ENCODE peak calls at places on chromosomes 13 and 19, in four cellular contexts. O is Panc1, J is endothelial cell of umbilical vein, K is HCT116. R is an unnamed sample. For H3K4me1, the result is how much of the 10 kb centered on the place peaks cover.

GRCh38 chr19:14149509-14149994 is 13.2 kb upstream of the ASF1B start:
- DNase-seq in O (no peak), J (peak), K (no peak), R (no peak)

GRCh38 chr19:4539697-4540581 is at the start of gene LRG1:
- DNase-seq in O (no peak), J (peak), K (no peak), R (no peak)

GRCh38 chr13:65653548-65654078 is 1576.5 kb downstream of the PCDH9 start:
- DNase-seq in O (no peak), J (no peak), K (no peak), R (no peak)

GRCh38 chr13:97978661-97979450 is 25.4 kb downstream of the IPO5 start:
- DNase-seq in O (no peak), J (peak), K (no peak), R (no peak)

GRCh38 chr19:50666346-50667176 is 17.3 kb downstream of the C19orf81 start:
- DNase-seq in O (no peak), J (no peak), K (no peak), R (no peak)

GRCh38 chr19:11379857-11380350 is 4.2 kb downstream of the EPOR start:
- DNase-seq in O (no peak), J (no peak), K (no peak), R (no peak)

GRCh38 chr13:111912453-111912866 is 154.5 kb upstream of the SOX1 start:
- DNase-seq in O (no peak), J (no peak), K (no peak), R (peak)

GRCh38 chr13:112821340-112822055 is 131.7 kb downstream of the ATP11A start:
- DNase-seq in O (no peak), J (no peak), K (no peak), R (peak)

GRCh38 chr19:17479325-17479791 is 9.0 kb downstream of the SLC27A1 start:
- DNase-seq in O (no peak), J (no peak), K (no peak), R (no peak)

GRCh38 chr13:85619321-85619720 is 179.9 kb downstream of the SLITRK6 start:
- DNase-seq in O (no peak), J (no peak), K (no peak), R (no peak)

GRCh38 chr19:15836345-15836594 is 20.8 kb upstream of the OR10H1 start:
- DNase-seq in O (no peak), J (peak), K (no peak), R (no peak)

GRCh38 chr13:20819715-20820114 is 46.0 kb upstream of the EEF1AKMT1 start:
- DNase-seq in O (no peak), J (no peak), K (no peak), R (no peak)

GRCh38 chr19:55657004-55657747 is 2.3 kb downstream of the U2AF2 start:
- DNase-seq in O (no peak), J (no peak), K (no peak), R (no peak)

GRCh38 chr19:3808420-3809143 is 22.4 kb upstream of the MATK start:
- DNase-seq in O (no peak), J (no peak), K (no peak), R (no peak)

GRCh38 chr13:22000191-22000590 is 329.3 kb downstream of the FGF9 start:
- DNase-seq in O (no peak), J (no peak), K (no peak), R (no peak)

GRCh38 chr19:8396563-8397203 is 6.5 kb downstream of the RAB11B start:
- DNase-seq in O (peak), J (peak), K (no peak), R (no peak)

GRCh38 chr13:29925457-29925856 is 75.0 kb upstream of the UBL3 start:
- DNase-seq in O (no peak), J (peak), K (no peak), R (peak)

GRCh38 chr19:3233831-3234230 is 9.4 kb downstream of the CELF5 start:
- DNase-seq in O (no peak), J (no peak), K (no peak), R (no peak)

GRCh38 chr13:62407871-62408270 is 992.2 kb upstream of the PCDH20 start:
- DNase-seq in O (no peak), J (no peak), K (no peak), R (no peak)

GRCh38 chr13:101649490-101650126 is 197.1 kb downstream of the ITGBL1 start:
- DNase-seq in O (no peak), J (no peak), K (no peak), R (no peak)

GRCh38 chr13:42746846-42747245 is 34.5 kb upstream of the FAM216B start:
- DNase-seq in O (no peak), J (no peak), K (no peak), R (no peak)

GRCh38 chr13:44989941-44990340 is 603 bp downstream of the GPALPP1 start:
- DNase-seq in O (no peak), J (no peak), K (no peak), R (no peak)

GRCh38 chr19:35797663-35798062 is 15.0 kb downstream of the PRODH2 start:
- DNase-seq in O (no peak), J (no peak), K (no peak), R (peak)

GRCh38 chr13:32734511-32734910 is 148.3 kb downstream of the PDS5B start:
- DNase-seq in O (no peak), J (peak), K (no peak), R (no peak)

GRCh38 chr13:45737571-45738002 is 35.5 kb downstream of the CBY2 start:
- DNase-seq in O (no peak), J (no peak), K (peak), R (no peak)

GRCh38 chr13:72565893-72566292 is 161.5 kb downstream of the MZT1 start:
- DNase-seq in O (no peak), J (peak), K (peak), R (no peak)

GRCh38 chr19:8489591-8490394 is 12.6 kb downstream of the PRAM1 start:
- DNase-seq in O (no peak), J (no peak), K (no peak), R (no peak)

GRCh38 chr13:43057653-43058317 is 34.4 kb downstream of the DNAJC15 start:
- DNase-seq in O (no peak), J (peak), K (peak), R (no peak)

GRCh38 chr13:113962386-113962785 is 11.5 kb downstream of the C13orf46 start:
- DNase-seq in O (no peak), J (no peak), K (no peak), R (no peak)
- TF ChIP-seq POLR2AphosphoS5 in O (no peak), J (no peak), K (no peak), R (no peak)

GRCh38 chr13:41018583-41018909 is 570 bp downstream of the ELF1 start:
- DNase-seq in O (no peak), J (no peak), K (no peak), R (no peak)

GRCh38 chr13:41017744-41018582 is 1.2 kb downstream of the ELF1 start:
- DNase-seq in O (no peak), J (peak), K (no peak), R (no peak)

GRCh38 chr13:41013834-41014233 is 5.3 kb downstream of the ELF1 start:
- DNase-seq in O (no peak), J (no peak), K (no peak), R (no peak)

GRCh38 chr13:41017153-41017552 is 2.0 kb downstream of the ELF1 start:
- DNase-seq in O (no peak), J (peak), K (no peak), R (no peak)

GRCh38 chr13:41015920-41016319 is 3.2 kb downstream of the ELF1 start:
- DNase-seq in O (no peak), J (no peak), K (no peak), R (no peak)
- H3K4me1 ChIP-seq in O (under half), J (under half), K (under half), R (half or more)

DNA sequence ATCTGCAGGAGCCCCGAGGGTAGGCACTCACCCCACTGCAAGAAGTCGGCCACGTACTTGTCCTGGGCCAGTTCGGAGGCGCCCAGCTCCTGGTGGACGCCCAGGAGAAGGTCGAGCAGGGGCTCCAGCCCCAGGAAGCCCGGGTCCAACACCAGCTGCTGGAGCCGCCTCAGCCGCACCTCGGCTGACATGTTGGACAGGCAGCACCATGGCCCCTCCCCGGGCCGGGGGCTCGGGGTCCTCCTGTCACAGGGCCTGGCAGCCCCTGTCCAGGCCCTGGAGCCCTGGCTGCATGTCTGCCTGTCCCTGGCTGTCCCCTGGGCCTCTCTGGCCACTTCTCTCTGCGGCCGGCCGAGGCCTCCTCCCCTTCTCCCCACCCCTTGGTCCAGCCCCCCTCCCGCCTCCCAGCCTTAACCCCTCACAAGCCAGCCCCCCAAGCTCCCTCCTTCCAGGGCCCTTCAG is at the start of gene DMPK:
- DNase-seq in O (no peak), J (no peak), K (no peak), R (no peak)
- TF ChIP-seq POLR2AphosphoS5 in O (peak), J (no peak), K (peak), R (no peak)

DNA sequence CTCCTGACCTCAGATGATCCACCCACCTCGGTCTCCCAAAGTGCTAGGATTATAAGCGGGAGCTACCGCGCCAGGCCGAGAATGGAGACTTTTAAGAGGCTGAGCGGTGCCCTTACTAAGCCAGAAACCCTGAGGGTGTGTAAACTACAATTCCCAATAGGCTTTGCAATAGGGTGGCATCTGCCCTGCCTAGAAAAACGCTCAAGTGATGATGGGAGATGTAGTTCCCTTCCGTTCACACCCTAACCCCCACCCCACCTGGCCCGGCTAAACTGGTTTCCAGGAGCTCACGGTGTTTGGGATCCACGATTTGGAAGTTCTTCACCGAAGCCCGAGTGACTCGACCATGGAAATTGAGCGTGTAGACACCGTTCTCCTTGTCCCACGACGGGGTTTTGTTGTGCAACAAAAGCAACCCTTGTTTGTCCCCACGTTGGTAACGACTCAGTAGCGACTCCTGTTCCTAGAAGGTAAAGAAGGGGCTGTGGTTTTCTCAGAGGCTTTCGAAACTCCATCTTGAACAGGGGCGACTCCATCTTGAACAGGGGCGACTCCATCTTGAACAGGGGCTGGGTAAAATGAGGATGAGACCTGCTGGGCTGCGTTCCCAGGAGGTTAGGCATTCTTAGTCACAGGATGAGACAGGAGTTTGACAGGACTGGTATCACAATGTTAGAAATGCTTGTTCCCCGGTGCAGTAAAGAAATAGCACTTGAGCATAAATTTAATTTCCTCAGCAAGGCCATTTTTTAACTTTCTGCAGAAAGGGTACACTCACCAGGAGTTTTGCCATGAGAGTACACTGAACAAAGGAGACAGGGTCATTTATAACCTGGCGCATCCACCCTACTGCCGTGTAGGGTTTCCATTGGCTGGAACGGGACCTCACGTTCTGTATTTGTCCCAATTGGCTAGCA is 9.8 kb downstream of the PPP1R15A start:
- DNase-seq in O (no peak), J (no peak), K (no peak), R (no peak)
- H3K4me1 ChIP-seq in O (under half), J (under half), K (under half), R (under half)